ENCODE peak calls at places on chromosome 2, in five cellular contexts. K is H1, O is GM23338, J is GM12878, Z is K562. N is an unnamed sample.

GRCh38 chr2:202052235-202052634 is 18.6 kb downstream of the FZD7 start:
- DNase-seq in K (no peak), Z (no peak), J (no peak), O (no peak), N (no peak)

GRCh38 chr2:180790891-180791290 is 189.5 kb upstream of the UBE2E3 start:
- DNase-seq in Z (no peak), J (no peak), K (no peak), O (no peak), N (no peak)

GRCh38 chr2:152418688-152419087 is 83.7 kb downstream of the FMNL2 start:
- DNase-seq in O (no peak), Z (no peak), K (no peak), J (no peak), N (no peak)

GRCh38 chr2:171325886-171326585 is 107.8 kb downstream of the METTL8 start:
- DNase-seq in K (no peak), O (no peak), Z (no peak), J (no peak), N (no peak)

GRCh38 chr2:51084750-51085149 is 52.8 kb upstream of the NRXN1 start:
- DNase-seq in K (no peak), Z (no peak), J (no peak), O (peak), N (no peak)

GRCh38 chr2:48080534-48081316 is 174.4 kb upstream of the FBXO11 start:
- DNase-seq in Z (no peak), O (peak), K (no peak), J (no peak), N (no peak)

GRCh38 chr2:224909885-224910517 is 132.3 kb downstream of the DOCK10 start:
- DNase-seq in Z (no peak), J (no peak), K (no peak), O (peak), N (no peak)

GRCh38 chr2:80490964-80491363 is 186.4 kb upstream of the LRRTM1 start:
- DNase-seq in K (no peak), J (no peak), O (no peak), Z (no peak), N (no peak)

GRCh38 chr2:20282916-20283592 is 58.1 kb upstream of the SDC1 start:
- DNase-seq in J (no peak), Z (no peak), O (no peak), K (no peak), N (no peak)

GRCh38 chr2:216130346-216130951 is 21.3 kb downstream of the XRCC5 start:
- DNase-seq in O (no peak), K (no peak), J (no peak), Z (no peak), N (no peak)

GRCh38 chr2:237863659-237864029 is 4.2 kb downstream of the RAMP1 start:
- DNase-seq in J (no peak), K (no peak), Z (no peak), O (no peak), N (no peak)

GRCh38 chr2:10471046-10471571 is 23.0 kb upstream of the ODC1 start:
- DNase-seq in K (no peak), J (no peak), O (peak), Z (peak), N (no peak)

GRCh38 chr2:218648473-218649100 is 10.8 kb downstream of the ZNF142 start:
- DNase-seq in J (no peak), K (peak), Z (peak), O (peak), N (peak)

GRCh38 chr2:220034356-220035121 is 407.1 kb downstream of the SLC4A3 start:
- DNase-seq in K (no peak), O (no peak), J (no peak), Z (no peak), N (no peak)

DNA sequence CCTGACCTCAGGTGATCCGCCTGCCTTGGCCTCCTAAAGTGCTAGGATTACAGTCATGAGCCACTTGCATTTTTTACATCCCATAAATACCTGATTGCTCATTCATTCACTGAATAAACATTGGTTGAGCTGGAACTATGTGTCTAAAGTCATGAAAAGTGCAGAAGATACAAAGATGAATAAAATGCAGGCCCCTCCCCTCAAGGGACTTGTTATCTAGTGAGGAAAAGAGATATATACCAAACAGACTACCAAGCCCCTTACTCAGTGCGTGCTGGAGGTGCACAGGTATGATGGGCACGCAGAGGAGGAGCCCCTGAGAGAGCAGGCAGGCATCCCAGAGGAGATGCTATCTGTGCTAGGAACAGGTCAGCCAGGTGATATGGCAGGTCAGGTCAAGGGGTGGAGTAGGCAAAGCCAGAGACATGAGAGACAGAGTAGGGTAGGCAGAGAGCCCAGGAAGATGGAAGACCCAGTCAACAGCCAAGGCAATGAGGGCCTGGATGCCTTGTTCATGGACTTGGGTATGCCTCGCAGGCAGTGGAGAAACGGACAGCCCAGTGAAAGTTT is 7.7 kb downstream of the FHL2 start:
- DNase-seq in J (no peak), O (no peak), K (no peak), Z (no peak), N (peak)
- TF ChIP-seq CREB1 in J (no peak), O (no peak), K (no peak), Z (no peak), N (no peak)

GRCh38 chr2:1986598-1986997 is 242.3 kb upstream of the PXDN start:
- DNase-seq in O (no peak), Z (no peak), K (no peak), J (no peak), N (no peak)
- H3K4me3 ChIP-seq in O (no peak), Z (no peak), K (no peak), J (no peak), N (no peak)

GRCh38 chr2:123826729-123827271 is 198.3 kb upstream of the CNTNAP5 start:
- DNase-seq in K (no peak), O (no peak), Z (no peak), J (no peak), N (no peak)
- TF ChIP-seq CREB1 in K (no peak), O (no peak), Z (no peak), J (no peak), N (no peak)

GRCh38 chr2:176080540-176081355 is 3.0 kb downstream of the EVX2 start:
- DNase-seq in K (peak), J (no peak), O (peak), Z (no peak), N (no peak)
- H3K4me3 ChIP-seq in K (no peak), J (no peak), O (peak), Z (peak), N (no peak)

GRCh38 chr2:173750831-173751230 is 214.3 kb downstream of the SP3 start:
- DNase-seq in O (no peak), Z (no peak), J (no peak), K (no peak), N (no peak)

GRCh38 chr2:173749315-173749714 is 215.9 kb downstream of the SP3 start:
- DNase-seq in K (no peak), Z (no peak), O (no peak), J (no peak), N (peak)

GRCh38 chr2:173750332-173750731 is 214.8 kb downstream of the SP3 start:
- DNase-seq in Z (no peak), K (no peak), O (peak), J (no peak), N (no peak)

GRCh38 chr2:173751245-173751975 is 213.8 kb downstream of the SP3 start:
- DNase-seq in O (peak), K (no peak), Z (no peak), J (no peak), N (no peak)

DNA sequence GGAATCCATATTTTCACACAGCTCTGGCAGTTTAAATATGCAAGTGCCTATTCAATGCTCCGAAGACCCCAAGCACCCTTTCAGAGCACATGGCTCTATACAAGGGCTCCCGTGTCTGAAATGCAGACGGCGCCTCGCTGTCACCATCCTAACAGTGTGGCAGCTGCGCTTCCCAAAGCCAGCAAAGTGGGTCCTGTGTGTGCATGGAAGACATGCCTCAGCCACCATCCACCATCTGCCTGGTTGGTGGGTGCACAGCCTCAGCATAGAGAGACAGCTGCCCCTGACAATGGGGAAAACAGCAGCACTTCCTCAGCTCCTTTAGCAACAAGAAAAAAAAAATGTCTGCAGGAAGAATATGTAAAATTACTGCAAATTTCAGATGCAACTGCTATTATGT is 218.1 kb downstream of the SP3 start:
- DNase-seq in J (no peak), Z (no peak), K (no peak), O (no peak), N (no peak)
- TF ChIP-seq CREB1 in J (no peak), Z (no peak), K (no peak), O (no peak), N (no peak)

GRCh38 chr2:64731306-64731654 is 77.6 kb upstream of the SERTAD2 start:
- DNase-seq in O (no peak), K (no peak), Z (no peak), J (no peak), N (no peak)

GRCh38 chr2:64727843-64728463 is 74.2 kb upstream of the SERTAD2 start:
- DNase-seq in J (no peak), O (peak), Z (no peak), K (no peak), N (no peak)

GRCh38 chr2:64731746-64732145 is 78.0 kb upstream of the SERTAD2 start:
- DNase-seq in Z (no peak), O (no peak), K (no peak), J (no peak), N (no peak)

GRCh38 chr2:64732153-64732552 is 78.4 kb upstream of the SERTAD2 start:
- DNase-seq in O (no peak), Z (no peak), J (no peak), K (no peak), N (peak)

DNA sequence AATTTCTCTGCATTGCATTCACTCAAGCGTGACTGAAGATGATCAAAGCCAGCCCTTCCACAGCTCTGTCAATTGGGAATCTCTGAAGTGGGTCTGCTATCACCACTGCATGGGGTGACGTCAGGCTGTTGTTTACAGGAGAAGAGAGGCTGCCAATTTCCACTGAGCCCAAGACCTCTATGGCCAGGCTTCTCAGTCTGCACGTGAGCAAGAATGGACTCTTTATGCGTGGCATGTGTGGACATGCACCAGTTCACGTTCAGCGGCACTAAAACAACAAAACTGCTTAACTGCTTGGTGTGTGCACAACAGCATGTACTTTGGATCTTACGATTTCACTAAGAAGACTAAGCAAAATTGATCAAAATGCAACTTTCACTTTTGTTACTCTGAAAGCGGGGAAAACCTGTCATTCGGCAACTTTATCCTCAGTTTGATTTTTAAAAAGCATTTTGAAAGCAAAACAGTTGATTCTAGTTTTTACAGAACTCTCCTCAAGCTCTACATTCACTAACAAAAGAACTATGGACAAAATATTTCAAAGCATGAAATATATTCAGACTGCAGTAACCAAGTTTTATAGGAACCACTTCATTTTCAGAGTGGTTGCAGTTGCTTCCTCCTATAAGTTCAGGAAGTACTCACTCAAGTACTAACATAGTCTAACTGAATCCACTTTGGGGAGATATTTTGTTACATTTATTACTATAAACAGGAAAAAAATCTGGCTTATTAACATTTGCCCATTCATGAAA is 77.0 kb upstream of the SERTAD2 start:
- DNase-seq in K (no peak), J (peak), O (no peak), Z (no peak), N (peak)
- H3K4me3 ChIP-seq in K (no peak), J (peak), O (no peak), Z (no peak), N (peak)

GRCh38 chr2:200725620-200726019 is 86.1 kb upstream of the BZW1 start:
- DNase-seq in Z (no peak), K (no peak), J (no peak), O (no peak), N (no peak)

GRCh38 chr2:200730302-200730701 is 81.4 kb upstream of the BZW1 start:
- DNase-seq in Z (no peak), J (no peak), O (no peak), K (no peak), N (no peak)

GRCh38 chr2:200730960-200731359 is 80.8 kb upstream of the BZW1 start:
- DNase-seq in O (no peak), K (no peak), J (no peak), Z (no peak), N (no peak)

GRCh38 chr2:200733713-200734198 is 78.0 kb upstream of the BZW1 start:
- DNase-seq in Z (no peak), K (no peak), J (no peak), O (no peak), N (no peak)

GRCh38 chr2:200728630-200729029 is 83.1 kb upstream of the BZW1 start:
- DNase-seq in O (no peak), Z (no peak), K (no peak), J (no peak), N (no peak)
- TF ChIP-seq CREB1 in O (no peak), Z (no peak), K (no peak), J (no peak), N (no peak)

GRCh38 chr2:197427986-197428385 is 6.8 kb downstream of the SF3B1 start:
- DNase-seq in O (no peak), K (peak), J (no peak), Z (no peak), N (no peak)
- H3K4me3 ChIP-seq in O (no peak), K (no peak), J (no peak), Z (no peak), N (no peak)